ENCODE peak calls at places on chromosomes 3 and 15, in four cellular contexts. Y is endodermal cell, K is fibroblast of lung, M is NT2/D1. H is an unnamed sample.

GRCh38 chr3:74613566-74613965 is 893 bp downstream of the CNTN3 start:
- DNase-seq in Y (no peak), K (no peak), M (no peak), H (no peak)

GRCh38 chr15:51090753-51091152 is 4.0 kb downstream of the TNFAIP8L3 start:
- DNase-seq in Y (no peak), K (peak), M (no peak), H (no peak)

GRCh38 chr3:55283441-55283925 is 203.6 kb downstream of the WNT5A start:
- DNase-seq in Y (peak), K (no peak), M (no peak), H (no peak)

GRCh38 chr15:88912500-88912921 is 668 bp downstream of the MFGE8 start:
- DNase-seq in Y (peak), K (peak), M (no peak), H (no peak)

GRCh38 chr3:29281265-29282228 is 676 bp downstream of the RBMS3 start:
- DNase-seq in Y (peak), K (peak), M (no peak), H (peak)

GRCh38 chr3:2301361-2301760 is 202.7 kb downstream of the CNTN4 start:
- DNase-seq in Y (no peak), K (no peak), M (no peak), H (no peak)

GRCh38 chr15:90002428-90002844 is 1.3 kb downstream of the ZNF710 start:
- DNase-seq in Y (peak), K (peak), M (no peak), H (peak)

GRCh38 chr3:180679178-180680096 is at the start of gene CCDC39:
- DNase-seq in Y (peak), K (peak), M (peak), H (peak)

GRCh38 chr3:143648708-143649107 is 199.6 kb downstream of the SLC9A9 start:
- DNase-seq in Y (peak), K (peak), M (no peak), H (peak)

GRCh38 chr3:187918081-187918644 is 172.9 kb upstream of the BCL6 start:
- DNase-seq in Y (no peak), K (no peak), M (peak), H (no peak)

GRCh38 chr3:61417352-61417751 is 144.0 kb upstream of the PTPRG start:
- DNase-seq in Y (no peak), K (peak), M (no peak), H (no peak)

GRCh38 chr15:73190189-73190601 is 137.9 kb downstream of the NEO1 start:
- DNase-seq in Y (no peak), K (peak), M (no peak), H (no peak)

GRCh38 chr15:25832158-25832557 is 31.0 kb downstream of the ATP10A start:
- DNase-seq in Y (no peak), K (no peak), M (no peak), H (no peak)

GRCh38 chr3:73602171-73602570 is 22.6 kb downstream of the PDZRN3 start:
- DNase-seq in Y (no peak), K (peak), M (no peak), H (no peak)

GRCh38 chr15:98801234-98801561 is 152.9 kb downstream of the IGF1R start:
- DNase-seq in Y (peak), K (no peak), M (peak), H (no peak)

GRCh38 chr3:139113231-139113749 is 68.6 kb upstream of the PRR23C start:
- DNase-seq in Y (peak), K (no peak), M (no peak), H (peak)

GRCh38 chr3:14278799-14279705 is 100.4 kb downstream of the LSM3 start:
- DNase-seq in Y (peak), K (no peak), M (peak), H (no peak)

GRCh38 chr3:169362261-169362660 is 301.3 kb downstream of the MECOM start:
- DNase-seq in Y (no peak), K (peak), M (no peak), H (peak)

GRCh38 chr15:66514586-66514985 is 9.5 kb downstream of the ZWILCH start:
- DNase-seq in Y (no peak), K (no peak), M (no peak), H (no peak)

GRCh38 chr15:31169558-31169957 is 68.0 kb upstream of the TRPM1 start:
- DNase-seq in Y (no peak), K (no peak), M (no peak), H (no peak)

GRCh38 chr3:159252772-159253384 is 451.0 kb downstream of the MFSD1 start:
- DNase-seq in Y (no peak), K (peak), M (peak), H (peak)

GRCh38 chr15:29815000-29815704 is 7.1 kb downstream of the TJP1 start:
- DNase-seq in Y (peak), K (peak), M (no peak), H (peak)

GRCh38 chr15:66802087-66803001 is 100.3 kb downstream of the SMAD6 start:
- DNase-seq in Y (peak), K (peak), M (no peak), H (peak)

GRCh38 chr3:45178131-45179023 is 32.2 kb upstream of the CDCP1 start:
- DNase-seq in Y (no peak), K (peak), M (no peak), H (no peak)

GRCh38 chr15:58547628-58548307 is 116.0 kb downstream of the LIPC start:
- DNase-seq in Y (peak), K (no peak), M (no peak), H (peak)

GRCh38 chr15:88986949-88987589 is 73.9 kb upstream of the MFGE8 start:
- DNase-seq in Y (peak), K (no peak), M (no peak), H (no peak)

GRCh38 chr15:33132722-33133345 is 61.7 kb downstream of the FMN1 start:
- DNase-seq in Y (peak), K (peak), M (peak), H (peak)

GRCh38 chr3:197522183-197522715 is 33.5 kb downstream of the BDH1 start:
- DNase-seq in Y (no peak), K (no peak), M (no peak), H (no peak)

GRCh38 chr15:39118510-39118909 is 462.4 kb upstream of the THBS1 start:
- DNase-seq in Y (no peak), K (peak), M (no peak), H (peak)

GRCh38 chr3:184806567-184807271 is 5.2 kb upstream of the VPS8 start:
- DNase-seq in Y (no peak), K (no peak), M (no peak), H (peak)

GRCh38 chr15:83999396-84000120 is 236.0 kb upstream of the GOLGA6L4 start:
- DNase-seq in Y (no peak), K (no peak), M (no peak), H (peak)

GRCh38 chr3:24154751-24155150 is 209.7 kb downstream of the NR1D2 start:
- DNase-seq in Y (no peak), K (no peak), M (no peak), H (no peak)

GRCh38 chr3:111603679-111604643 is 8.8 kb upstream of the ZBED2 start:
- DNase-seq in Y (no peak), K (no peak), M (no peak), H (no peak)

GRCh38 chr15:62365795-62366442 is 200.8 kb upstream of the C2CD4B start:
- DNase-seq in Y (no peak), K (no peak), M (no peak), H (peak)

GRCh38 chr3:144182501-144182900 is 210.9 kb downstream of the DIPK2A start:
- DNase-seq in Y (no peak), K (no peak), M (no peak), H (no peak)

GRCh38 chr3:105362021-105362665 is 4.6 kb upstream of the ALCAM start:
- DNase-seq in Y (no peak), K (peak), M (no peak), H (peak)
- H3K9ac ChIP-seq in Y (no peak), K (no peak), M (no peak), H (peak)

GRCh38 chr15:65248506-65248905 is 37.2 kb upstream of the CILP start:
- DNase-seq in Y (no peak), K (no peak), M (peak), H (no peak)
- H3K9ac ChIP-seq in Y (no peak), K (no peak), M (peak), H (no peak)

GRCh38 chr3:4987374-4988296 is 8.4 kb downstream of the BHLHE40 start:
- DNase-seq in Y (peak), K (no peak), M (no peak), H (no peak)
- H3K9ac ChIP-seq in Y (peak), K (peak), M (no peak), H (peak)

GRCh38 chr3:16844222-16844621 is 40.5 kb upstream of the PLCL2 start:
- DNase-seq in Y (no peak), K (no peak), M (no peak), H (no peak)

GRCh38 chr3:16844771-16845170 is 40.0 kb upstream of the PLCL2 start:
- DNase-seq in Y (no peak), K (no peak), M (no peak), H (no peak)

GRCh38 chr3:16841354-16841753 is 43.4 kb upstream of the PLCL2 start:
- DNase-seq in Y (no peak), K (no peak), M (no peak), H (no peak)

GRCh38 chr3:16841906-16842709 is 42.6 kb upstream of the PLCL2 start:
- DNase-seq in Y (peak), K (no peak), M (no peak), H (no peak)

GRCh38 chr3:16842710-16843270 is 42.0 kb upstream of the PLCL2 start:
- DNase-seq in Y (no peak), K (no peak), M (no peak), H (peak)
- H3K9ac ChIP-seq in Y (no peak), K (no peak), M (no peak), H (no peak)

GRCh38 chr3:146528954-146529353 is 15.5 kb downstream of the PLSCR1 start:
- DNase-seq in Y (no peak), K (peak), M (no peak), H (peak)
- H3K9ac ChIP-seq in Y (no peak), K (no peak), M (no peak), H (peak)

H was measured in PC-3.